ENCODE peak calls at places on chromosomes 5 and 9, in ten cellular contexts. D is Peyer's patch; B is PC-3; Z is CD4-positive, alpha-beta T cell; Y is cardiac muscle cell; Q is HFF-Myc; S is brain microvascular endothelial cell; W is MCF 10A; X is astrocyte of the cerebellum; I is omental fat pad. E is an unnamed sample.

GRCh38 chr9:35605336-35606137 is 475 bp downstream of the TESK1 start:
- DNase-seq in D (peak; percentile 71), B (no peak), Z (no peak), Y (peak; percentile 45), Q (no peak), S (no peak), W (peak; percentile 11), X (no peak), I (no peak), E (peak; percentile 56)

GRCh38 chr5:78644741-78645300 is 3.8 kb downstream of the LHFPL2 start:
- DNase-seq in D (no peak), B (no peak), Z (no peak), Y (no peak), Q (no peak), S (peak; percentile 28), W (no peak), X (no peak), I (no peak), E (no peak)

GRCh38 chr5:148290271-148291195 is 21.7 kb upstream of the SPINK7 start:
- DNase-seq in D (no peak), B (peak; percentile 66), Z (no peak), Y (peak; percentile 59), Q (no peak), S (peak; percentile 5), W (peak; percentile 51), X (no peak), I (no peak), E (no peak)

GRCh38 chr5:156208271-156208670 is 118.7 kb upstream of the SGCD start:
- DNase-seq in D (no peak), B (peak; percentile 1), Z (no peak), Y (peak; percentile 78), Q (peak; percentile 9), S (no peak), W (peak; percentile 21), X (peak; percentile 2), I (no peak), E (no peak)

GRCh38 chr9:121328476-121328875 is 41.6 kb downstream of the STOM start:
- DNase-seq in D (no peak), B (no peak), Z (no peak), Y (no peak), Q (no peak), S (no peak), W (no peak), X (no peak), I (no peak), E (no peak)

GRCh38 chr9:133731876-133732321 is 6.3 kb downstream of the SARDH start:
- DNase-seq in D (peak; percentile 40), B (peak; percentile 45), Z (no peak), Y (peak; percentile 61), Q (peak; percentile 24), S (peak; percentile 61), W (peak; percentile 59), X (no peak), I (peak; percentile 6), E (no peak)

GRCh38 chr9:21761309-21761901 is 41.0 kb upstream of the MTAP start:
- DNase-seq in D (no peak), B (no peak), Z (no peak), Y (no peak), Q (no peak), S (no peak), W (no peak), X (peak; percentile 49), I (no peak), E (peak; percentile 13)

GRCh38 chr9:1115370-1115769 is 65.2 kb downstream of the DMRT2 start:
- DNase-seq in D (no peak), B (no peak), Z (no peak), Y (no peak), Q (no peak), S (no peak), W (no peak), X (no peak), I (no peak), E (no peak)

GRCh38 chr9:105693435-105694275 is 686 bp upstream of the TMEM38B start:
- DNase-seq in D (no peak), B (peak; percentile 7), Z (no peak), Y (no peak), Q (no peak), S (no peak), W (peak; percentile 16), X (no peak), I (no peak), E (peak; percentile 39)

GRCh38 chr9:31445960-31446359 is 938.5 kb upstream of the ACO1 start:
- DNase-seq in D (no peak), B (no peak), Z (no peak), Y (no peak), Q (no peak), S (no peak), W (no peak), X (no peak), I (no peak), E (peak; percentile 10)

GRCh38 chr5:154493274-154493673 is 15.2 kb upstream of the HAND1 start:
- DNase-seq in D (no peak), B (no peak), Z (no peak), Y (no peak), Q (no peak), S (no peak), W (no peak), X (no peak), I (no peak), E (no peak)

GRCh38 chr5:11903614-11904269 is 504 bp downstream of the CTNND2 start:
- DNase-seq in D (no peak), B (peak; percentile 57), Z (no peak), Y (peak; percentile 83), Q (no peak), S (no peak), W (peak; percentile 2), X (peak; percentile 16), I (no peak), E (peak; percentile 31)

GRCh38 chr5:17213938-17214337 is 3.5 kb upstream of the BASP1 start:
- DNase-seq in D (no peak), B (no peak), Z (no peak), Y (no peak), Q (no peak), S (no peak), W (no peak), X (no peak), I (no peak), E (no peak)

GRCh38 chr5:166961028-166961427 is 1330.4 kb upstream of the WWC1 start:
- DNase-seq in D (no peak), B (peak; percentile 41), Z (no peak), Y (no peak), Q (no peak), S (no peak), W (peak; percentile 42), X (no peak), I (no peak), E (no peak)
- TF ChIP-seq CTCF in D (peak; percentile 16), B (peak; percentile 50), Z (no peak), Y (peak; percentile 16), Q (no peak), S (no peak), W (peak; percentile 39), X (no peak), I (no peak), E (no peak)

GRCh38 chr5:142767178-142767577 is 3.0 kb upstream of the ARHGAP26 start:
- DNase-seq in D (peak; percentile 62), B (no peak), Z (no peak), Y (no peak), Q (no peak), S (no peak), W (no peak), X (no peak), I (no peak), E (no peak)
- TF ChIP-seq CTCF in D (no peak), B (no peak), Z (no peak), Y (no peak), Q (no peak), S (no peak), W (no peak), X (no peak), I (no peak), E (no peak)

GRCh38 chr5:176406436-176407052 is 9.8 kb downstream of the CLTB start:
- DNase-seq in D (no peak), B (peak; percentile 31), Z (no peak), Y (no peak), Q (no peak), S (no peak), W (no peak), X (no peak), I (no peak), E (no peak)

GRCh38 chr5:176408590-176408989 is 7.7 kb downstream of the CLTB start:
- DNase-seq in D (no peak), B (no peak), Z (no peak), Y (no peak), Q (no peak), S (no peak), W (no peak), X (no peak), I (no peak), E (no peak)

GRCh38 chr5:176407456-176408244 is 8.7 kb downstream of the CLTB start:
- DNase-seq in D (peak; percentile 32), B (no peak), Z (no peak), Y (no peak), Q (no peak), S (no peak), W (no peak), X (no peak), I (no peak), E (no peak)

GRCh38 chr5:176402684-176403083 is 13.7 kb downstream of the CLTB start:
- DNase-seq in D (peak; percentile 85), B (no peak), Z (no peak), Y (no peak), Q (no peak), S (no peak), W (no peak), X (no peak), I (no peak), E (no peak)

DNA sequence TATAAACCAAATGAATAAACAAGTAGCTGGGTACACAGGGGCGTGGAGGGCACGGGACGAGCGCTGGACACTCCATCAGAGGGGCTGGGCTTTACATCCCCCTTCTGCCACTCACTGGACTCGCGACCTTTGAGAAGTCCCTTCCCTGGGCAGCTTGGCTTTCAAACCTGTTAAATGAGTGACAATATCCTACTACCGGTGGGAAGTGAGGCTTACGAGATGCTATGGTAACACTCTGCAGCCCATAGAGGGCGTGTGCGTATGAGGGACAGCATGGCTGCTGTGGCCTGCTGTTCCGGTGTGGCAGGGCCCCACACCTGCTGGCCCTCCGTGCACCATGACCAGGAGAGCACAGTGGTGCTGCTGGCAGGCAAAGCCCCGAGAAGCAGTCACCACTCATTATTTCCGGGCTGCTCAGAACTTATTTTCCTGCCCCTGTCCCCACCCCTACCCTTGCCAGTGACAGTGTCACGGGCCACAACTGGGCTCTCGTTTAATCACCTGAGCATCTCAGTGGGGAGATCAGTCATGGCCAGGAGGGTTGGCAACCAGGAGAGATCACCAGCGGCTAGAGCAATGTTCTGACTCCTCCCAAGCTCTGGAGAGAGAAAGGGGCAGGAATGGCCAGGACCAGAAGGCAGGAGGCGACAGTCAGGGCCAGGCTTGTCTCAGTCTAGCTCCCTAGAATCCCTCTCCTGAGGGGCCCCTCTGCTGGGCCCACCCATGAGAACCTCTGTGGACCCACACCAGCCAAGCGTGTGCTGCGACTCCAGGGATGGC is 10.5 kb downstream of the CLTB start:
- DNase-seq in D (no peak), B (no peak), Z (no peak), Y (no peak), Q (no peak), S (no peak), W (no peak), X (no peak), I (no peak), E (no peak)
- TF ChIP-seq CTCF in D (no peak), B (peak; percentile 28), Z (no peak), Y (no peak), Q (no peak), S (peak; percentile 30), W (no peak), X (no peak), I (no peak), E (no peak)

DNA sequence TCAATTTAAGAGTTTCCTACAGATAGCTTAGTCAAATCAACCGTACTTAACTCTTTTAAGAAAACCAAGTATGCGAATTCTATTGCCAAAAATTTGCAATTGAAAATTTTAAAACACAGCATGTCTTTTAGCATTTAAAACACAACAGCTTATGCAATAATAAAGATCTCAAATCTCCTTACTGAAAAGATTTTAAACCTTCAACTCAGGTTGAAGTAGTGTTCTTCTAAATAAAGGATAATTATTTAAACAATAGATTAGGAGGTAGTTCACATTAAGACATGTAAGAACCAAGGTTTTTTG is 5.5 kb downstream of the NR3C1 start:
- DNase-seq in D (no peak), B (no peak), Z (no peak), Y (no peak), Q (no peak), S (no peak), W (no peak), X (no peak), I (no peak), E (no peak)
- TF ChIP-seq CTCF in D (no peak), B (no peak), Z (no peak), Y (no peak), Q (no peak), S (no peak), W (no peak), X (no peak), I (no peak), E (no peak)